ENCODE peak calls at places on chromosome 6, in four cellular contexts. One of them, this sample, is unnamed.

GRCh38 chr6:109059591-109060021 is 35.0 kb downstream of the SESN1 start:
- DNase-seq in GM12865: peak; percentile 29
- DNase-seq in pancreas: no peak
- DNase-seq in choroid plexus epithelial cell: peak; percentile 75
- DNase-seq in this sample: peak; percentile 40

GRCh38 chr6:109865968-109866367 is 112.1 kb upstream of the GPR6 start:
- DNase-seq in pancreas: no peak
- DNase-seq in choroid plexus epithelial cell: no peak
- DNase-seq in GM12865: peak; percentile 22
- DNase-seq in this sample: no peak

GRCh38 chr6:137218473-137218916 is 690 bp downstream of the IFNGR1 start:
- DNase-seq in pancreas: no peak
- DNase-seq in choroid plexus epithelial cell: peak; percentile 57
- DNase-seq in GM12865: peak; percentile 68
- DNase-seq in this sample: peak; percentile 80

GRCh38 chr6:138486249-138487121 is 12.8 kb downstream of the NHSL1 start:
- DNase-seq in GM12865: peak; percentile 24
- DNase-seq in choroid plexus epithelial cell: no peak
- DNase-seq in pancreas: no peak
- DNase-seq in this sample: no peak

GRCh38 chr6:103036846-103037245 is 1643.3 kb downstream of the GRIK2 start:
- DNase-seq in choroid plexus epithelial cell: no peak
- DNase-seq in pancreas: no peak
- DNase-seq in GM12865: no peak
- DNase-seq in this sample: no peak

GRCh38 chr6:9623228-9623832 is 791.5 kb downstream of the TFAP2A start:
- DNase-seq in pancreas: no peak
- DNase-seq in GM12865: peak; percentile 30
- DNase-seq in choroid plexus epithelial cell: no peak
- DNase-seq in this sample: no peak

GRCh38 chr6:42138630-42139619 is 3.5 kb downstream of the C6orf132 start:
- DNase-seq in choroid plexus epithelial cell: no peak
- DNase-seq in pancreas: no peak
- DNase-seq in GM12865: no peak
- DNase-seq in this sample: no peak

GRCh38 chr6:33207569-33208088 is 671 bp upstream of the RING1 start:
- DNase-seq in pancreas: peak; percentile 79
- DNase-seq in choroid plexus epithelial cell: peak; percentile 52
- DNase-seq in GM12865: no peak
- DNase-seq in this sample: no peak

GRCh38 chr6:149026530-149026942 is 279.7 kb downstream of the UST start:
- DNase-seq in GM12865: peak; percentile 55
- DNase-seq in choroid plexus epithelial cell: peak; percentile 98
- DNase-seq in pancreas: no peak
- DNase-seq in this sample: no peak

GRCh38 chr6:110618591-110619267 is 142.3 kb upstream of the SLC22A16 start:
- DNase-seq in choroid plexus epithelial cell: peak; percentile 54
- DNase-seq in GM12865: peak; percentile 21
- DNase-seq in pancreas: no peak
- DNase-seq in this sample: no peak

GRCh38 chr6:149468179-149468578 is 16.6 kb downstream of the ZC3H12D start:
- DNase-seq in choroid plexus epithelial cell: no peak
- DNase-seq in GM12865: peak; percentile 61
- DNase-seq in pancreas: no peak
- DNase-seq in this sample: no peak

GRCh38 chr6:55836481-55836880 is 38.9 kb downstream of the BMP5 start:
- DNase-seq in GM12865: no peak
- DNase-seq in pancreas: no peak
- DNase-seq in choroid plexus epithelial cell: no peak
- DNase-seq in this sample: no peak

GRCh38 chr6:138638626-138639025 is 134.9 kb upstream of the CCDC28A start:
- DNase-seq in pancreas: no peak
- DNase-seq in choroid plexus epithelial cell: no peak
- DNase-seq in GM12865: no peak
- DNase-seq in this sample: no peak

GRCh38 chr6:39075010-39075738 is 26.6 kb downstream of the GLP1R start:
- DNase-seq in choroid plexus epithelial cell: no peak
- DNase-seq in pancreas: peak; percentile 51
- DNase-seq in GM12865: no peak
- DNase-seq in this sample: no peak

GRCh38 chr6:17311595-17312311 is 30.6 kb downstream of the RBM24 start:
- DNase-seq in choroid plexus epithelial cell: peak; percentile 79
- DNase-seq in pancreas: no peak
- DNase-seq in GM12865: no peak
- DNase-seq in this sample: no peak

GRCh38 chr6:31529329-31530150 is 778 bp downstream of the MCCD1 start:
- DNase-seq in pancreas: no peak
- DNase-seq in choroid plexus epithelial cell: no peak
- DNase-seq in GM12865: no peak
- DNase-seq in this sample: no peak

GRCh38 chr6:12886961-12887775 is 170.6 kb downstream of the PHACTR1 start:
- DNase-seq in GM12865: no peak
- DNase-seq in choroid plexus epithelial cell: no peak
- DNase-seq in pancreas: no peak
- DNase-seq in this sample: no peak

GRCh38 chr6:119346450-119346849 is 3.1 kb downstream of the MAN1A1 start:
- DNase-seq in GM12865: no peak
- DNase-seq in pancreas: no peak
- DNase-seq in choroid plexus epithelial cell: no peak
- DNase-seq in this sample: no peak

GRCh38 chr6:17115251-17116089 is 13.6 kb downstream of the STMND1 start:
- DNase-seq in pancreas: no peak
- DNase-seq in choroid plexus epithelial cell: peak; percentile 94
- DNase-seq in GM12865: no peak
- DNase-seq in this sample: no peak

GRCh38 chr6:168607272-168608112 is 166.5 kb downstream of the SMOC2 start:
- DNase-seq in pancreas: no peak
- DNase-seq in GM12865: no peak
- DNase-seq in choroid plexus epithelial cell: no peak
- DNase-seq in this sample: no peak

GRCh38 chr6:124090491-124090890 is 286.8 kb downstream of the NKAIN2 start:
- DNase-seq in pancreas: no peak
- DNase-seq in choroid plexus epithelial cell: no peak
- DNase-seq in GM12865: no peak
- DNase-seq in this sample: no peak

GRCh38 chr6:105431226-105431625 is 28.3 kb upstream of the PREP start:
- DNase-seq in choroid plexus epithelial cell: peak; percentile 81
- DNase-seq in pancreas: no peak
- DNase-seq in GM12865: peak; percentile 69
- DNase-seq in this sample: peak; percentile 34

GRCh38 chr6:140069576-140069975 is 695.1 kb upstream of the CITED2 start:
- DNase-seq in GM12865: no peak
- DNase-seq in choroid plexus epithelial cell: no peak
- DNase-seq in pancreas: no peak
- DNase-seq in this sample: no peak

GRCh38 chr6:148168856-148169255 is 173.8 kb upstream of the SASH1 start:
- DNase-seq in choroid plexus epithelial cell: no peak
- DNase-seq in pancreas: no peak
- DNase-seq in GM12865: no peak
- DNase-seq in this sample: no peak

GRCh38 chr6:82712826-82713225 is 349.2 kb downstream of the TPBG start:
- DNase-seq in GM12865: peak; percentile 11
- DNase-seq in pancreas: no peak
- DNase-seq in choroid plexus epithelial cell: peak; percentile 19
- DNase-seq in this sample: no peak

GRCh38 chr6:15811107-15811506 is 148.3 kb upstream of the DTNBP1 start:
- DNase-seq in pancreas: no peak
- DNase-seq in GM12865: no peak
- DNase-seq in choroid plexus epithelial cell: no peak
- DNase-seq in this sample: no peak